ENCODE peak calls at places on chromosomes 1 and 21, in ten cellular contexts. J is stomach; G is right lobe of liver; C is GM23338; M is brain microvascular endothelial cell; X is H9; R is substantia nigra; P is pancreas; V is CD8-positive, alpha-beta memory T cell; T is upper lobe of left lung. W is an unnamed sample.

GRCh38 chr21:37445228-37445627 is 78.7 kb downstream of the DYRK1A start:
- DNase-seq in J (no peak), G (no peak), C (no peak), M (no peak), X (no peak), R (no peak), P (no peak), V (no peak), T (no peak), W (no peak)

GRCh38 chr1:229221106-229222019 is 49.5 kb upstream of the RAB4A start:
- DNase-seq in J (peak; percentile 76), G (peak; percentile 84), C (no peak), M (peak; percentile 33), X (no peak), R (no peak), P (peak; percentile 80), V (no peak), T (no peak), W (no peak)

GRCh38 chr1:54607821-54608220 is 15.5 kb downstream of the FAM151A start:
- DNase-seq in J (no peak), G (no peak), C (no peak), M (no peak), X (no peak), R (no peak), P (no peak), V (no peak), T (no peak), W (no peak)

GRCh38 chr1:29981586-29982239 is 741.7 kb downstream of the MATN1 start:
- DNase-seq in J (no peak), G (no peak), C (peak; percentile 37), M (no peak), X (no peak), R (no peak), P (no peak), V (no peak), T (no peak), W (no peak)

GRCh38 chr1:10415211-10415930 is 14.9 kb upstream of the CENPS start:
- DNase-seq in J (peak; percentile 34), G (peak; percentile 51), C (peak; percentile 21), M (peak; percentile 38), X (no peak), R (no peak), P (no peak), V (no peak), T (no peak), W (no peak)

GRCh38 chr1:220431840-220432239 is 96.1 kb upstream of the MARK1 start:
- DNase-seq in J (peak; percentile 28), G (no peak), C (no peak), M (no peak), X (no peak), R (no peak), P (no peak), V (no peak), T (no peak), W (no peak)

GRCh38 chr21:14876464-14876863 is 188.3 kb downstream of the NRIP1 start:
- DNase-seq in J (no peak), G (no peak), C (no peak), M (no peak), X (no peak), R (no peak), P (no peak), V (no peak), T (no peak), W (no peak)

GRCh38 chr1:53686371-53687267 is 52.3 kb downstream of the GLIS1 start:
- DNase-seq in J (no peak), G (no peak), C (no peak), M (peak; percentile 45), X (no peak), R (no peak), P (no peak), V (no peak), T (no peak), W (no peak)

GRCh38 chr1:110102081-110102480 is 10.2 kb upstream of the UBL4B start:
- DNase-seq in J (no peak), G (no peak), C (no peak), M (no peak), X (no peak), R (no peak), P (no peak), V (no peak), T (no peak), W (no peak)

GRCh38 chr1:38549191-38549590 is 310.4 kb downstream of the RRAGC start:
- DNase-seq in J (no peak), G (no peak), C (no peak), M (no peak), X (no peak), R (no peak), P (no peak), V (no peak), T (no peak), W (no peak)

GRCh38 chr1:81597720-81598426 is 202.9 kb upstream of the ADGRL2 start:
- DNase-seq in J (no peak), G (no peak), C (no peak), M (no peak), X (no peak), R (no peak), P (no peak), V (no peak), T (no peak), W (no peak)

GRCh38 chr1:164563821-164564251 is 4.9 kb downstream of the PBX1 start:
- DNase-seq in J (no peak), G (no peak), C (no peak), M (no peak), X (no peak), R (no peak), P (no peak), V (no peak), T (no peak), W (no peak)

GRCh38 chr1:101079341-101079740 is 53.8 kb upstream of the DPH5 start:
- DNase-seq in J (no peak), G (no peak), C (no peak), M (no peak), X (no peak), R (no peak), P (no peak), V (no peak), T (no peak), W (no peak)

DNA sequence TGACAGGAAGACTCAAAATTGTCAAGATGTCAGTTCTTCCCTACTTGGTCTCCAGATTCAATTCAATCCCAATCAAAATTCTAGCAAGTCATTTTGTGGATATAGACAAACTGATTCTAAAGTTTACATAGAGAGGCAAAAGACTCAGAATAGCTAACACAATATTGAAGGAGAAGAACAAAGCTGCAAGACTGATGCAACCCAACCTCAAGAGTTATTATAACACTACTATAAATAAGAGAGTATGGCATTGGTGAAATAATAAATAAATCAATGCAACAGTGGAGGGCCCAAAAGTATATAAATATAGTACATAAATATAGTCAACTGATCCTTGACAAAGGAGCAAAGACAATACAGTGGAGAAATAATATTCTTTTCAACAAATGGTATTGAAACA is 49.7 kb downstream of the PRPF38A start:
- DNase-seq in J (no peak), G (no peak), C (no peak), M (no peak), X (no peak), R (no peak), P (no peak), V (no peak), T (no peak), W (no peak)
- H3K27ac ChIP-seq in J (no peak overlapping the region), G (no peak overlapping the region), C (peak overlapping the region; percentile 35), M (no peak overlapping the region), X (no peak overlapping the region), R (no peak overlapping the region), P (no peak overlapping the region), V (no peak overlapping the region), T (no peak overlapping the region), W (no peak overlapping the region)

DNA sequence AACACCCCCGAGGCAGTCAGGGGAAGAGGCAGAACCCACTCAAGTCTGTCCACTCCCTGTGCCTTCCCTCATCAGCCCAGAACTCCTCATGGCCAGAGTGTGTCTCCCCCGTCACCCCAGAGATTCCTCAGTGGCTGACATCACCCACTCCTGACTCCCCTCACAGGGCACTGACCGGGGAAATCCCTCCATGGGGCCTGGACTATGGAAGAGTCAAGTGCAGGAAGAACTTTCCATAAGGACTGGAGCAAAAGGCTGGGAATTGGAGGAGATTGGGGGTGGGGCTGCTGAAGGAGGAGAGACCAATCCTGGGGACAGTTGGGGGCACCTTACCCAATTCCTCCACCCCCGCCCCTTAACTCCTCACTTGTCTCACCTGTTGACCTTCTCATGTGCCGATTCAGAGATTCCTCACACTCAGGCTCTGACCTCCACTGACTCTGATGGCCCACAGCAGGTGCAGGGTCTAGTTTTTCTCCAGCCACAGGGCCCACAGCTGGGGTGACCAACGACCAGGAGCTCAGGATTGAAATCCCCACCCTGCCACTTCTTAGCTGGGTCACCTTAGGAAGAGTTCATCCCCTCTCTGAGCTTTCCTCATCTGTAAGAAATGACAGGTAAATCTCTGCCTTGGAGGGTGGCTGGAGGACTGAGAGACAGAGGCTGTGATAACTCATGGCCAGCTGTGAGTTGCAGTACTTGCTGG is 481 bp upstream of the EXTL1 start:
- DNase-seq in J (no peak), G (no peak), C (no peak), M (no peak), X (no peak), R (no peak), P (no peak), V (no peak), T (no peak), W (no peak)
- H3K27ac ChIP-seq in J (no peak overlapping the region), G (no peak overlapping the region), C (no peak overlapping the region), M (no peak overlapping the region), X (no peak overlapping the region), R (no peak overlapping the region), P (no peak overlapping the region), V (no peak overlapping the region), T (no peak overlapping the region), W (no peak overlapping the region)

GRCh38 chr21:41426656-41427311 is 745 bp downstream of the MX1 start:
- DNase-seq in J (no peak), G (no peak), C (peak; percentile 51), M (no peak), X (peak; percentile 33), R (no peak), P (no peak), V (no peak), T (peak; percentile 83), W (no peak)
- H3K27ac ChIP-seq in J (no peak overlapping the region), G (peak overlapping the region; percentile 84), C (no peak overlapping the region), M (no peak overlapping the region), X (no peak overlapping the region), R (peak overlapping the region; percentile 64), P (no peak overlapping the region), V (peak overlapping the region; percentile 70), T (peak overlapping the region; percentile 85), W (no peak overlapping the region)

GRCh38 chr1:24971539-24971938 is 41.5 kb upstream of the RUNX3 start:
- DNase-seq in J (no peak), G (peak; percentile 27), C (no peak), M (no peak), X (no peak), R (no peak), P (no peak), V (no peak), T (no peak), W (no peak)

GRCh38 chr1:24970926-24971530 is 41.0 kb upstream of the RUNX3 start:
- DNase-seq in J (no peak), G (peak; percentile 43), C (no peak), M (no peak), X (no peak), R (no peak), P (no peak), V (no peak), T (peak; percentile 33), W (no peak)

GRCh38 chr1:24970399-24970753 is 40.3 kb upstream of the RUNX3 start:
- DNase-seq in J (no peak), G (peak; percentile 39), C (peak; percentile 53), M (peak; percentile 74), X (peak; percentile 68), R (no peak), P (no peak), V (no peak), T (no peak), W (no peak)

GRCh38 chr1:24968941-24969585 is 39.0 kb upstream of the RUNX3 start:
- DNase-seq in J (no peak), G (peak; percentile 20), C (no peak), M (no peak), X (no peak), R (no peak), P (no peak), V (no peak), T (no peak), W (no peak)

GRCh38 chr1:24969616-24970398 is 39.7 kb upstream of the RUNX3 start:
- DNase-seq in J (no peak), G (peak; percentile 42), C (no peak), M (no peak), X (peak; percentile 42), R (no peak), P (no peak), V (no peak), T (peak; percentile 32), W (no peak)
- H3K27ac ChIP-seq in J (no peak overlapping the region), G (no peak overlapping the region), C (no peak overlapping the region), M (no peak overlapping the region), X (no peak overlapping the region), R (no peak overlapping the region), P (no peak overlapping the region), V (no peak overlapping the region), T (no peak overlapping the region), W (no peak overlapping the region)

W was measured in caudate nucleus.